ENCODE peak calls at places on chromosomes 2 and 18, in four cellular contexts. E, D, Y and I are unnamed samples. For H3K4me1, the result is how much of the 10 kb centered on the place peaks cover.

GRCh38 chr2:207711750-207712487 is 479 bp downstream of the CCNYL1 start:
- DNase-seq in E (peak), D (no peak), Y (peak), I (peak)

GRCh38 chr2:153059338-153060052 is 341.1 kb downstream of the ARL6IP6 start:
- DNase-seq in E (no peak), D (peak), Y (no peak), I (no peak)

GRCh38 chr18:73840319-73841065 is 307.1 kb downstream of the FBXO15 start:
- DNase-seq in E (no peak), D (peak), Y (no peak), I (no peak)

GRCh38 chr2:182047544-182047943 is 61.9 kb downstream of the PPP1R1C start:
- DNase-seq in E (no peak), D (no peak), Y (no peak), I (no peak)

GRCh38 chr2:131030478-131030971 is 62.7 kb downstream of the FAM168B start:
- DNase-seq in E (no peak), D (no peak), Y (no peak), I (no peak)

GRCh38 chr2:212905640-212906201 is 245.7 kb downstream of the IKZF2 start:
- DNase-seq in E (peak), D (peak), Y (no peak), I (no peak)

GRCh38 chr18:7177131-7177744 is 53.7 kb upstream of the LRRC30 start:
- DNase-seq in E (no peak), D (peak), Y (no peak), I (peak)

GRCh38 chr2:55618025-55618648 is 715 bp upstream of the PPP4R3B start:
- DNase-seq in E (no peak), D (peak), Y (no peak), I (no peak)

GRCh38 chr2:105800953-105801635 is 56.4 kb downstream of the NCK2 start:
- DNase-seq in E (no peak), D (no peak), Y (no peak), I (no peak)

GRCh38 chr18:79947881-79948610 is 3.4 kb downstream of the SLC66A2 start:
- DNase-seq in E (peak), D (no peak), Y (no peak), I (peak)

GRCh38 chr2:239998006-239998405 is 27.1 kb downstream of the NDUFA10 start:
- DNase-seq in E (peak), D (no peak), Y (no peak), I (no peak)

GRCh38 chr2:62660582-62661262 is 44.8 kb upstream of the EHBP1 start:
- DNase-seq in E (no peak), D (no peak), Y (no peak), I (no peak)

GRCh38 chr18:54251606-54252400 is 17.5 kb upstream of the POLI start:
- DNase-seq in E (no peak), D (peak), Y (no peak), I (no peak)

GRCh38 chr2:95392320-95392719 is 10.2 kb upstream of the FAHD2A start:
- DNase-seq in E (no peak), D (no peak), Y (no peak), I (no peak)

GRCh38 chr2:169734172-169734847 is 678 bp downstream of the KLHL23 start:
- DNase-seq in E (peak), D (peak), Y (peak), I (peak)

GRCh38 chr2:224127871-224128501 is 88.9 kb upstream of the SERPINE2 start:
- DNase-seq in E (no peak), D (no peak), Y (no peak), I (no peak)

GRCh38 chr2:222504714-222505113 is 80.4 kb downstream of the SGPP2 start:
- DNase-seq in E (no peak), D (no peak), Y (no peak), I (no peak)

GRCh38 chr18:74310411-74310810 is 5.2 kb upstream of the C18orf63 start:
- DNase-seq in E (no peak), D (no peak), Y (no peak), I (no peak)

GRCh38 chr2:213104089-213104902 is 47.1 kb downstream of the IKZF2 start:
- DNase-seq in E (no peak), D (no peak), Y (no peak), I (no peak)

GRCh38 chr2:120109186-120110061 is 96.5 kb downstream of the EPB41L5 start:
- DNase-seq in E (no peak), D (no peak), Y (no peak), I (no peak)

GRCh38 chr2:199490049-199490448 is 32.3 kb upstream of the SATB2 start:
- DNase-seq in E (no peak), D (no peak), Y (no peak), I (no peak)

GRCh38 chr2:106977707-106978106 is 91.7 kb upstream of the ST6GAL2 start:
- DNase-seq in E (no peak), D (no peak), Y (no peak), I (no peak)

GRCh38 chr2:72848436-72848835 is 22.6 kb upstream of the EXOC6B start:
- DNase-seq in E (no peak), D (no peak), Y (no peak), I (no peak)

GRCh38 chr2:28650261-28650584 is 101.4 kb upstream of the PPP1CB start:
- DNase-seq in E (no peak), D (no peak), Y (no peak), I (no peak)

GRCh38 chr2:28647682-28648081 is 103.9 kb upstream of the PPP1CB start:
- DNase-seq in E (no peak), D (no peak), Y (no peak), I (no peak)

GRCh38 chr2:28648671-28649395 is 102.8 kb upstream of the PPP1CB start:
- DNase-seq in E (no peak), D (no peak), Y (no peak), I (no peak)

GRCh38 chr2:28648147-28648546 is 103.5 kb upstream of the PPP1CB start:
- DNase-seq in E (no peak), D (no peak), Y (no peak), I (no peak)

GRCh38 chr2:28649481-28650260 is 102.0 kb upstream of the PPP1CB start:
- DNase-seq in E (no peak), D (no peak), Y (no peak), I (no peak)
- H3K4me3 ChIP-seq in E (no peak), D (no peak), Y (no peak), I (no peak)

GRCh38 chr18:78767648-78768071 is 212.0 kb upstream of the SALL3 start:
- DNase-seq in E (no peak), D (no peak), Y (no peak), I (no peak)
- H3K4me1 ChIP-seq in E (under half), D (under half), Y (under half), I (under half)

GRCh38 chr2:12057436-12058166 is 311.2 kb downstream of the LPIN1 start:
- DNase-seq in E (peak), D (no peak), Y (peak), I (no peak)
- H3K4me3 ChIP-seq in E (no peak), D (no peak), Y (no peak), I (no peak)

GRCh38 chr2:200782243-200782642 is 29.5 kb upstream of the BZW1 start:
- DNase-seq in E (no peak), D (no peak), Y (no peak), I (no peak)
- H3K4me1 ChIP-seq in E (under half), D (under half), Y (under half), I (under half)